ENCODE peak calls at places on chromosome 13, in eight cellular contexts. M, U, Y, V, F, P, Z and B are unnamed samples.

GRCh38 chr13:84810781-84811180 is 928.5 kb upstream of the SLITRK1 start:
- DNase-seq in M (no peak), U (no peak), Y (no peak), V (no peak), F (no peak), P (no peak), Z (no peak), B (no peak)

GRCh38 chr13:109010912-109011311 is 381.5 kb downstream of the MYO16 start:
- DNase-seq in M (no peak), U (no peak), Y (no peak), V (peak), F (no peak), P (no peak), Z (no peak), B (no peak)

GRCh38 chr13:77267362-77267761 is 59.5 kb downstream of the MYCBP2 start:
- DNase-seq in M (no peak), U (no peak), Y (no peak), V (no peak), F (no peak), P (no peak), Z (no peak), B (no peak)

GRCh38 chr13:51222510-51223283 is 499 bp downstream of the FAM124A start:
- DNase-seq in M (no peak), U (no peak), Y (no peak), V (no peak), F (no peak), P (no peak), Z (no peak), B (no peak)

GRCh38 chr13:38868870-38869269 is 121.8 kb downstream of the STOML3 start:
- DNase-seq in M (no peak), U (no peak), Y (no peak), V (no peak), F (no peak), P (no peak), Z (no peak), B (no peak)

GRCh38 chr13:47036291-47037008 is 139.6 kb upstream of the HTR2A start:
- DNase-seq in M (no peak), U (no peak), Y (no peak), V (no peak), F (no peak), P (no peak), Z (no peak), B (no peak)

GRCh38 chr13:107266657-107267056 is 698.7 kb upstream of the ARGLU1 start:
- DNase-seq in M (no peak), U (no peak), Y (no peak), V (no peak), F (no peak), P (no peak), Z (no peak), B (no peak)

GRCh38 chr13:92126399-92126798 is 728.0 kb downstream of the GPC5 start:
- DNase-seq in M (no peak), U (no peak), Y (no peak), V (no peak), F (no peak), P (no peak), Z (no peak), B (no peak)

GRCh38 chr13:28611654-28612131 is 47.2 kb upstream of the POMP start:
- DNase-seq in M (no peak), U (no peak), Y (peak), V (no peak), F (no peak), P (no peak), Z (no peak), B (no peak)

GRCh38 chr13:112725346-112726017 is 35.6 kb downstream of the ATP11A start:
- DNase-seq in M (no peak), U (no peak), Y (no peak), V (no peak), F (no peak), P (no peak), Z (no peak), B (no peak)

GRCh38 chr13:23922005-23922932 is 25.0 kb upstream of the C1QTNF9B start:
- DNase-seq in M (no peak), U (no peak), Y (no peak), V (no peak), F (no peak), P (no peak), Z (no peak), B (no peak)

GRCh38 chr13:76213423-76213904 is 577.3 kb downstream of the LMO7 start:
- DNase-seq in M (no peak), U (no peak), Y (no peak), V (no peak), F (no peak), P (no peak), Z (no peak), B (no peak)

GRCh38 chr13:97242755-97243497 is 20.8 kb downstream of the MBNL2 start:
- DNase-seq in M (no peak), U (no peak), Y (no peak), V (no peak), F (no peak), P (no peak), Z (no peak), B (no peak)

GRCh38 chr13:113357529-113357928 is 6.4 kb downstream of the GRTP1 start:
- DNase-seq in M (no peak), U (no peak), Y (no peak), V (no peak), F (no peak), P (no peak), Z (no peak), B (no peak)

GRCh38 chr13:113864303-113864890 is 521 bp upstream of the GAS6 start:
- DNase-seq in M (no peak), U (no peak), Y (no peak), V (no peak), F (no peak), P (no peak), Z (no peak), B (no peak)

GRCh38 chr13:110150384-110151091 is 156.4 kb downstream of the COL4A1 start:
- DNase-seq in M (no peak), U (no peak), Y (no peak), V (no peak), F (no peak), P (no peak), Z (no peak), B (no peak)

GRCh38 chr13:50200562-50200961 is 185.3 kb downstream of the KCNRG start:
- DNase-seq in M (no peak), U (no peak), Y (no peak), V (no peak), F (no peak), P (no peak), Z (no peak), B (no peak)

GRCh38 chr13:27923794-27924528 is 4.2 kb downstream of the PDX1 start:
- DNase-seq in M (no peak), U (no peak), Y (peak), V (no peak), F (no peak), P (no peak), Z (no peak), B (no peak)

GRCh38 chr13:52615817-52616216 is 26.4 kb upstream of the HNRNPA1L2 start:
- DNase-seq in M (no peak), U (no peak), Y (no peak), V (no peak), F (no peak), P (no peak), Z (no peak), B (no peak)

GRCh38 chr13:114311387-114311786 is 2.9 kb upstream of the CHAMP1 start:
- DNase-seq in M (no peak), U (no peak), Y (no peak), V (no peak), F (no peak), P (no peak), Z (no peak), B (no peak)

GRCh38 chr13:47678201-47678963 is 322.7 kb downstream of the SUCLA2 start:
- DNase-seq in M (no peak), U (no peak), Y (no peak), V (no peak), F (no peak), P (no peak), Z (no peak), B (no peak)